ENCODE peak calls at places on chromosomes 12 and 14, in four cellular contexts. One of them, this sample, is unnamed.

GRCh38 chr12:93229494-93230310 is 148.0 kb upstream of the NUDT4 start:
- DNase-seq in H1: no peak
- DNase-seq in K562: peak
- DNase-seq in HCT116: peak
- DNase-seq in this sample: no peak

GRCh38 chr12:31029466-31029865 is 44.2 kb upstream of the DDX11 start:
- DNase-seq in HCT116: no peak
- DNase-seq in H1: no peak
- DNase-seq in K562: no peak
- DNase-seq in this sample: no peak

GRCh38 chr14:76918176-76918750 is 92.1 kb downstream of the LRRC74A start:
- DNase-seq in H1: no peak
- DNase-seq in HCT116: no peak
- DNase-seq in K562: no peak
- DNase-seq in this sample: peak

GRCh38 chr12:1091350-1091749 is 100.3 kb downstream of the ERC1 start:
- DNase-seq in HCT116: no peak
- DNase-seq in H1: no peak
- DNase-seq in K562: no peak
- DNase-seq in this sample: no peak

GRCh38 chr14:88993946-88994345 is 169.5 kb downstream of the TTC8 start:
- DNase-seq in HCT116: no peak
- DNase-seq in K562: no peak
- DNase-seq in H1: no peak
- DNase-seq in this sample: no peak

GRCh38 chr12:9936597-9936996 is 4.4 kb upstream of the CLEC2A start:
- DNase-seq in HCT116: no peak
- DNase-seq in K562: no peak
- DNase-seq in H1: no peak
- DNase-seq in this sample: no peak

GRCh38 chr12:87779016-87779415 is 250.2 kb downstream of the C12orf50 start:
- DNase-seq in HCT116: no peak
- DNase-seq in H1: no peak
- DNase-seq in K562: no peak
- DNase-seq in this sample: no peak

GRCh38 chr12:94889512-94890210 is 113.8 kb downstream of the NDUFA12 start:
- DNase-seq in K562: no peak
- DNase-seq in H1: no peak
- DNase-seq in HCT116: no peak
- DNase-seq in this sample: no peak

GRCh38 chr12:91127296-91127695 is 16.0 kb upstream of the LUM start:
- DNase-seq in H1: no peak
- DNase-seq in HCT116: no peak
- DNase-seq in K562: no peak
- DNase-seq in this sample: no peak

GRCh38 chr12:26126340-26127284 is 1.8 kb upstream of the BHLHE41 start:
- DNase-seq in H1: no peak
- DNase-seq in K562: peak
- DNase-seq in HCT116: no peak
- DNase-seq in this sample: peak

GRCh38 chr14:89027097-89027740 is 202.8 kb downstream of the TTC8 start:
- DNase-seq in K562: peak
- DNase-seq in H1: no peak
- DNase-seq in HCT116: peak
- DNase-seq in this sample: peak

DNA sequence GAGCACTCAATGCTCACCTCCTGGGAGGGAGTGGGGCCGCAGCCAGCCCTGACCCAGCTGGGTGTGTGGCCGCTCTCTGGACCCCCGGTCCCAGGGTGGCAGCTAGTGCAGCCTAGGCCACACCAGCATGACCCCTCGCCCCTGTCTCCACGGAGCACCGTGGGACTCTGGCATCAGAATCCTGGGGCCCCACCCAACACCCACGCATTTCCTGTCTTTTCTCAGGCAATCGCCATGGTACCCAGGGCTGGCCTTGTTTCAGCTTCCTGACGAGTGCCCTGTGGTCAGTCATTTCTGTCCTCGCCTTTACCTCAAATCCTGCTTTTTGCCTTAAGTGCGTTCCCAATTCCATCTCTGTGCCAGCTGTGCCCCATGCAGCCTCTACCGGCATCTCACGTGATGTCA is 15.9 kb downstream of the PACS2 start:
- DNase-seq in H1: no peak
- DNase-seq in K562: peak
- DNase-seq in HCT116: no peak
- DNase-seq in this sample: no peak
- TF ChIP-seq JUND in H1: no peak
- TF ChIP-seq JUND in K562: no peak
- TF ChIP-seq JUND in HCT116: no peak
- TF ChIP-seq JUND in this sample: no peak

GRCh38 chr14:45893127-45893526 is 640.1 kb upstream of the MIS18BP1 start:
- DNase-seq in K562: no peak
- DNase-seq in HCT116: no peak
- DNase-seq in H1: no peak
- DNase-seq in this sample: no peak

DNA sequence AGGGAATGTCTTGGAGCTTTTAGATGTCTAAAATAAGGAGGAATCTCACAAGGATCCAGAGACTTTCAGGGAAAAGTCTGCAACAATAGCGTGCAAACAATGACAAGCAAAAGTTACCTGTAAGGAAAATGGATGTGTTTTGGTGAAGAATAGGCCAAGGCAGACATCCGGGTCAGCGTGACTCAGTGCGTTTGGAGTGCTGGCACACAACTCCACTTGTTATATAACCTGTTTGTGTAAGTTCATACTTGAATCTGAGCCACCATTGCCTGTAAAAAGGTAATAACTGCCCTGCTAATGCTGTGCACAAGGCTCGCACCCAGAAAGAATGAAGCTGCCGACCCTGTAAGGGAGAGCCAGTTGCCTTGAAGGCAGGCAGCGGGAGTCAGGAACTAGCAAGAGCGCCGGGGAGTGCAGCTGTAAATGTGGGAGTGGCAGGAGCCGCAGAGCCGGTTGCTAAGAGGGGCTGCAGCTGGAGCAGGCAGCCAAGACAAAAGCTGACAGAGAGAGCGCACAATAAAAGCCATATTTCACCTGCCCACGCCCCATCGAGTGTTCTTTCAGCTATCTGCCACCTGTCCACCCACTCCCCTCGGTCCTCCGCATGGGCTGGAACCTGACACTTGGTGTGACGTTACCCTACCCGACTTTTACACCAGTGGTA is 638.5 kb upstream of the MIS18BP1 start:
- DNase-seq in HCT116: no peak
- DNase-seq in H1: peak
- DNase-seq in K562: no peak
- DNase-seq in this sample: peak
- TF ChIP-seq JUND in HCT116: no peak
- TF ChIP-seq JUND in H1: no peak
- TF ChIP-seq JUND in K562: no peak
- TF ChIP-seq JUND in this sample: no peak

GRCh38 chr12:76033116-76034001 is 1.8 kb upstream of the PHLDA1 start:
- DNase-seq in HCT116: no peak
- DNase-seq in H1: no peak
- DNase-seq in K562: no peak
- DNase-seq in this sample: no peak

GRCh38 chr12:76030378-76031080 is 1.0 kb downstream of the PHLDA1 start:
- DNase-seq in HCT116: no peak
- DNase-seq in H1: no peak
- DNase-seq in K562: no peak
- DNase-seq in this sample: peak

GRCh38 chr12:76031081-76031413 is 529 bp downstream of the PHLDA1 start:
- DNase-seq in HCT116: no peak
- DNase-seq in H1: no peak
- DNase-seq in K562: peak
- DNase-seq in this sample: no peak

GRCh38 chr12:76031414-76032042 is at the start of gene PHLDA1:
- DNase-seq in HCT116: peak
- DNase-seq in H1: peak
- DNase-seq in K562: peak
- DNase-seq in this sample: peak

DNA sequence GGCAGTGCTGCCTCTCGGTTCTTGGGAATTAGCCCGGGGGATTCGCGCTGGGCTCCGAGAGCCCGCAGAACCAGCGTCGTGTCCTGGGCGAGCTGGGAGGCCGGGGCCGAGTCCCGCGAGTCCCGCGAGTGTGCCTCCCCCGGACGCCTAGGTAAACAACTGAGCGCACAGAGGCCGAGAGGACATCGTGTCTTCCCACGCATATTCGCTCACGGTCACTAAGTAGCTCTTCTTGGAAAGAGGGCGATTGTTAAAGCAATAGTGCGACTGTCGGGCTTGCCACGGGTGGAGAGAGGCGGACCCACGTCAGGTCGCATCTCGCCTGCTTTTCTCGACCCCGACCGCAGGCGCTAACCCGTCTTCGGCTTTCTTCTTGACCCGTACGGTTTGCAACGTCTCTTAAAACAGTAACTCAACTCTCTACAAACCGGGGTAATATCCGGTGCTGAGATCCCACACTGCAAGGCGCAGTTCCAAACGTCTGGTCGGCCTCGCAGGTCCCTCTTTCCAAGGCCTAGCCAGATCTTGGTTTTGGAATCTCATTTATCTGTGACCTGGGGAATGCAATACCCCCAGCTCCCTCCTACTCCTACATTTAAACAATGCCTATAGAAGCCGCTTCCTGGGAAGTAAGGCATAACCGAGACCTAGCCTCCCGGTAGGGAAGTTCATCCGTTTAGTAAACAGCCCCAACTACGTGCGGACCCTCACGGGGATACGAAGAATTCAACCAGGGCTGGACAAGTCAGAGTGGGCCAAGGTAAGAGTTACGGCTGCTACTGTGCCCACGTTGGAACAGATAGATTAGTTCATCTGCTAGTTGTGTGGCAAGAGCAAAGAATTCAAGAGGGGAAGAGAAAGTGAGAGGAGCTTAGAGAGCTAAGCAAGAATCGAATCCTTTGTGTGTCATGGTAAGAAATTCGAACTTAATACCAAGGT is 736 bp upstream of the PHLDA1 start:
- DNase-seq in HCT116: no peak
- DNase-seq in K562: peak
- DNase-seq in H1: no peak
- DNase-seq in this sample: peak
- TF ChIP-seq JUND in HCT116: peak
- TF ChIP-seq JUND in K562: no peak
- TF ChIP-seq JUND in H1: no peak
- TF ChIP-seq JUND in this sample: no peak

GRCh38 chr14:103679351-103679750 is 35.9 kb downstream of the XRCC3 start:
- DNase-seq in HCT116: peak
- DNase-seq in H1: no peak
- DNase-seq in K562: no peak
- DNase-seq in this sample: peak
- TF ChIP-seq JUND in HCT116: no peak
- TF ChIP-seq JUND in H1: no peak
- TF ChIP-seq JUND in K562: no peak
- TF ChIP-seq JUND in this sample: no peak

DNA sequence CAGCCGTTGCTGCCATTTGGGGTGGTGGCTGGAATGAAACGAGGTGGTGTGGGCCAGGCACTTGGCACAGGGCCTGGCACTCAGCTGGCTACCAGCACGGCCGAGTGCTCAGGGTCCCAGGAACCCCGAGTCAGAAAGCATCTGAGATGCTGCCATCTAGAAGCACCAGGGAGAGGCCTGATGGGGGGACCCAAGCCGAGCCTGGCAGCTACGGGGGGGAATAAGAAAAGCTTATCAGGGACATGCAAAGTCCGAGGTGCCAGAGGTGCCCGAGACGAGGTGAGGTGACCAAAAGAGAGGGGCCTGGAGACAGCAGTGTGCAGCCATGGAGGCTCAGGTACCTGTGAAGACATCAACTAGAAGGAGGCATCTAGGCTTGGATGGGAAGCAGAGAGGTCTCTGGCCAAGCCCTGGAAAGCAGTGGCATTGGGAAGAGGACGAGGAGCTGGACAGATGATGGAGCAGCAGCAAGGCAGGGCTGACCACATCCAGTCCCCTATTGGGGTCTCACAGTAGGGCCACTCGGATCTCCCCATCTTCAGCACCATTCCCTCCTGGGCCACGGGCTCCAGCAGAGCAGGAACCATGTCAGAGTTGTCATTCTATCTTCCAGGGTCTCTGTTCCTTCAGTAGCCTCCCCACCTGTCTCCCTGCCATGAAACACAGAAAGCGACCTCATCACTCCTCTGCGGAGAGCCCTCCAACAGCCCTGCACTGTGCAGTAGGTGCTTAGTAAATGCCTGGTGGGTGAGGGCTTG is 59.3 kb upstream of the DIO3 start:
- DNase-seq in H1: no peak
- DNase-seq in K562: no peak
- DNase-seq in HCT116: no peak
- DNase-seq in this sample: no peak
- TF ChIP-seq JUND in H1: no peak
- TF ChIP-seq JUND in K562: no peak
- TF ChIP-seq JUND in HCT116: no peak
- TF ChIP-seq JUND in this sample: no peak

GRCh38 chr14:60616326-60617044 is 32.8 kb downstream of the SIX1 start:
- DNase-seq in H1: no peak
- DNase-seq in HCT116: no peak
- DNase-seq in K562: no peak
- DNase-seq in this sample: no peak

GRCh38 chr14:60621386-60621785 is 27.9 kb downstream of the SIX1 start:
- DNase-seq in HCT116: no peak
- DNase-seq in K562: no peak
- DNase-seq in H1: no peak
- DNase-seq in this sample: no peak

GRCh38 chr14:60622920-60623263 is 26.4 kb downstream of the SIX1 start:
- DNase-seq in HCT116: no peak
- DNase-seq in H1: no peak
- DNase-seq in K562: no peak
- DNase-seq in this sample: no peak

GRCh38 chr14:60622210-60622919 is 26.9 kb downstream of the SIX1 start:
- DNase-seq in HCT116: no peak
- DNase-seq in K562: no peak
- DNase-seq in H1: no peak
- DNase-seq in this sample: no peak

GRCh38 chr14:60618200-60618599 is 31.1 kb downstream of the SIX1 start:
- DNase-seq in K562: no peak
- DNase-seq in HCT116: no peak
- DNase-seq in H1: no peak
- DNase-seq in this sample: peak
- TF ChIP-seq JUND in K562: no peak
- TF ChIP-seq JUND in HCT116: no peak
- TF ChIP-seq JUND in H1: no peak
- TF ChIP-seq JUND in this sample: no peak